ENCODE peak calls at places on chromosomes 6 and 20, in four cellular contexts. L, H, U and B are unnamed samples. For H3K9me3, the result is how much of the 10 kb centered on the place peaks cover.

GRCh38 chr6:30258204-30258603 is 45.0 kb upstream of the TRIM26 start:
- DNase-seq in L (no peak), U (no peak), H (no peak), B (no peak)

GRCh38 chr6:46927066-46927465 is 5.3 kb upstream of the ADGRF5 start:
- DNase-seq in U (no peak), L (no peak), H (no peak), B (no peak)

GRCh38 chr6:132202569-132202968 is 198.7 kb downstream of the MOXD1 start:
- DNase-seq in H (no peak), U (no peak), L (no peak), B (no peak)

GRCh38 chr6:1327630-1328029 is 15.7 kb downstream of the FOXQ1 start:
- DNase-seq in L (no peak), H (no peak), U (no peak), B (no peak)

GRCh38 chr6:87968435-87969278 is 79.0 kb upstream of the SPACA1 start:
- DNase-seq in L (no peak), H (no peak), U (peak), B (peak)

GRCh38 chr6:157995458-157995857 is 13.8 kb downstream of the SYNJ2 start:
- DNase-seq in H (no peak), U (no peak), L (peak), B (no peak)

GRCh38 chr6:119484598-119484997 is 135.0 kb upstream of the MAN1A1 start:
- DNase-seq in L (no peak), H (no peak), U (no peak), B (no peak)

GRCh38 chr20:46255440-46256104 is 52.7 kb downstream of the CDH22 start:
- DNase-seq in H (no peak), U (no peak), L (peak), B (peak)

GRCh38 chr6:111743318-111743717 is 129.9 kb downstream of the FYN start:
- DNase-seq in L (no peak), U (no peak), H (no peak), B (no peak)

GRCh38 chr20:31695849-31696804 is 26.5 kb downstream of the BCL2L1 start:
- DNase-seq in L (peak), H (no peak), U (peak), B (no peak)

GRCh38 chr6:133814797-133815196 is 74.1 kb upstream of the TCF21 start:
- DNase-seq in H (no peak), L (no peak), U (no peak), B (no peak)

GRCh38 chr6:37038297-37039198 is 33.1 kb downstream of the FGD2 start:
- DNase-seq in L (peak), U (no peak), H (no peak), B (peak)

GRCh38 chr20:51095755-51096509 is 73.0 kb upstream of the KCNG1 start:
- DNase-seq in L (no peak), H (no peak), U (no peak), B (no peak)

GRCh38 chr6:33201147-33201545 is 479 bp downstream of the SLC39A7 start:
- DNase-seq in U (no peak), H (no peak), L (no peak), B (no peak)

GRCh38 chr20:45592574-45593189 is 13.6 kb upstream of the WFDC8 start:
- DNase-seq in L (no peak), H (no peak), U (peak), B (no peak)

GRCh38 chr20:54995553-54995952 is 520.2 kb downstream of the DOK5 start:
- DNase-seq in L (no peak), U (no peak), H (no peak), B (no peak)

GRCh38 chr20:50980851-50981713 is 22.5 kb downstream of the MOCS3 start:
- DNase-seq in L (peak), H (no peak), U (peak), B (no peak)

GRCh38 chr6:14932485-14933178 is 313.2 kb upstream of the JARID2 start:
- DNase-seq in H (no peak), U (no peak), L (no peak), B (no peak)

GRCh38 chr6:54846243-54846856 is at the start of gene FAM83B:
- DNase-seq in U (no peak), H (no peak), L (no peak), B (peak)

GRCh38 chr6:36979343-36979742 is 6.7 kb downstream of the MTCH1 start:
- DNase-seq in H (no peak), U (no peak), L (peak), B (peak)

GRCh38 chr6:109369724-109370123 is 12.5 kb downstream of the CD164 start:
- DNase-seq in U (no peak), H (no peak), L (no peak), B (no peak)

GRCh38 chr6:109370792-109371191 is 11.5 kb downstream of the CD164 start:
- DNase-seq in U (no peak), L (no peak), H (no peak), B (no peak)

GRCh38 chr6:109373333-109373732 is 8.9 kb downstream of the CD164 start:
- DNase-seq in L (no peak), H (no peak), U (no peak), B (no peak)

GRCh38 chr6:109372070-109372585 is 10.1 kb downstream of the CD164 start:
- DNase-seq in U (no peak), L (no peak), H (no peak), B (no peak)

GRCh38 chr6:109370336-109370735 is 11.9 kb downstream of the CD164 start:
- DNase-seq in L (no peak), U (no peak), H (no peak), B (no peak)
- H3K9me3 ChIP-seq in L (under half), U (under half), H (under half), B (under half)

GRCh38 chr20:52190437-52191131 is 995 bp downstream of the ZFP64 start:
- DNase-seq in H (no peak), L (peak), U (peak), B (no peak)

GRCh38 chr20:52193133-52193532 is 1.6 kb upstream of the ZFP64 start:
- DNase-seq in U (no peak), L (no peak), H (no peak), B (no peak)

GRCh38 chr20:52192296-52193007 is 873 bp upstream of the ZFP64 start:
- DNase-seq in U (peak), L (no peak), H (no peak), B (no peak)

GRCh38 chr20:52191132-52191435 is 495 bp downstream of the ZFP64 start:
- DNase-seq in L (peak), U (peak), H (no peak), B (peak)

DNA sequence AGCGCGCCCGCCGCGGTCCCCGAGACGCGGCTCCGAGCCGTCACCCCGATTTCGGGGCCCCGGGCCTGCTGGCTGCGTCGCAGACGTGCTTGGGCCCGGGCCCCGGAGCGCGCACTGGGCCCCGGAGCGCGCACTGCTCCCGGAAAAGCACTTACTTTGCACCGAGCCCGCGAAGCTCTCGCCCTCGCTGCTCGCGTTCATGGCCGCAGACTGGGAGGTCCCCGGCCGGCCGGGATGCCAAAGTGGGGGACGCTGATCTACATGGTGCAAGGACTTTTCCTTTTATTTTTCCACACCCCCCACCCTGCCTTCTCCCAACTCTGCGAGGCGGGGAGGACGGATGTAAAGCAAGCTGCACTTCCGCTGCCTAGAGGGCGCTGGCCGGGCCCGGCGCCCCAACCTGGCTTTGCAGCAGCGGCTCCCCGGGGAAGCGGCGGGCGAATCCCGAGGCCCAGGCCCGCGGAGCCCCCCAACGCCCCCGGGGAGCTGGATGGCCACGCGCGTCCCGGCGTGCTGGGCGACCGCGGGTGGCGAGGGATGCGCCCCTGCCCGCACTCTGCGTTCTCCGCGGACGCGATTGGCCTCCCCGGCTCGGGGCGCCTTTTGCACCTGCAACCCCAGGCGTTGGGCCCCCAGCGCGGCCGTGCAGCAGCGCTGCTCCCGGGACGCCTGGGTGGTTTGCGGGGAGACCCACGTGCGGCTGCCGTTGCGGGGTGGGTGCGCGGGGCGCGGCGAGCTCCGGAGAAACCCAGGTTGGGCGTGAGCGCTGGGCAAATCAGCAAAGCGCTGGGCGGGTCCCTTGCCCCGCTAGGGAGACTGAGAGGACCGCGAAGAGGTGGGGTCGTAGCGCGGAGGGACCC is at the start of gene ZFP64:
- DNase-seq in U (peak), H (no peak), L (peak), B (peak)
- TF ChIP-seq CTCF in U (peak), H (peak), L (peak), B (peak)

DNA sequence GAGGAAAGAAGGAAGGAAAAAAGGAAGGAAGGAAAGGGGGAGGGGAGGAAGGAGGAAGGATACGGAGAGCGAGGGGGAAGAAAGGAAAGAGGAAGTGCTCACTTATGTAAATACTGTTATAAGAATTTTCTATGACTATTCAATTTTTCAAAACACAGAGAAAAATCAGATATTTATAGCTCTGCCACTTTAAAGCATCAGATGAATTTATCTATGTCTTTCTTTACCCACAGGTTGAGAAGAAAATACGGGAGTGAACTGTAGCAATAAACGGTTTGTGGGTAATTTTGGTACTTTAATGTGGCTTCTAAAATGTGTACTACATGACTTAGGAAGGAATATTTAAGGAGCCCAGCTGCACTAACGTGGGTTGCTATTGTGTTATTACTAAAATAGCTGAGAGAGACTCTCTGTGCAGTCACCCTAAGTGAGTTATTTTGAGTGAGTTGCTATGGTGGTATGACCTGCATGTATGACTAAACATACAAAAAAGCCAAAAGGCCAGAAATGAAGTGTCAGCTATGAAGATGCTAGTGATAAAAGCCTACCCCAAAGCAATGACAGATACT is 225.5 kb downstream of the SOD2 start:
- DNase-seq in U (no peak), L (no peak), H (no peak), B (no peak)
- H3K4me3 ChIP-seq in U (no peak), L (no peak), H (no peak), B (no peak)

DNA sequence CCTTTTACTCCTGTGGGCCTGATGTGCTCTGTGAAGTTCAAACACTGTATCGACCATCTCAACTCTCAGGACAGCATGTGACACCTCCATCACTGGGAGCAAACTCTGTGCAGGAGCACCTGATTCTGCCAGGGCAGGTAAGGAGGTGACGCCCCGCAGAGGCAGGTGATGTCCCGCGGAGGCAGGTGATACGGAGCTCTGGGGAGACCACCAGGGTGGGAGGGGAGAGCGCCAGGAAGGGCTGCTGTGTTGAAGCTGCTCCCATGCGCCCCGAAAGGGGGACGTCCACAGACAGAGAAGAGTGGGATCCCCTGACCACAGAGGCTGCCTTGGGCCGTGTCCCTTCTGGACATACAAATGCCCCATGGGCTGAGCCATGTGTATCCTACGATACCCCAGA is 58.3 kb downstream of the DACT2 start:
- DNase-seq in U (no peak), H (no peak), L (no peak), B (no peak)
- H3K9me3 ChIP-seq in U (under half), H (under half), L (under half), B (under half)

GRCh38 chr6:139373154-139373927 is 1.1 kb downstream of the CITED2 start:
- DNase-seq in U (peak), L (peak), H (peak), B (peak)
- TF ChIP-seq CTCF in U (peak), L (no peak), H (peak), B (no peak)

DNA sequence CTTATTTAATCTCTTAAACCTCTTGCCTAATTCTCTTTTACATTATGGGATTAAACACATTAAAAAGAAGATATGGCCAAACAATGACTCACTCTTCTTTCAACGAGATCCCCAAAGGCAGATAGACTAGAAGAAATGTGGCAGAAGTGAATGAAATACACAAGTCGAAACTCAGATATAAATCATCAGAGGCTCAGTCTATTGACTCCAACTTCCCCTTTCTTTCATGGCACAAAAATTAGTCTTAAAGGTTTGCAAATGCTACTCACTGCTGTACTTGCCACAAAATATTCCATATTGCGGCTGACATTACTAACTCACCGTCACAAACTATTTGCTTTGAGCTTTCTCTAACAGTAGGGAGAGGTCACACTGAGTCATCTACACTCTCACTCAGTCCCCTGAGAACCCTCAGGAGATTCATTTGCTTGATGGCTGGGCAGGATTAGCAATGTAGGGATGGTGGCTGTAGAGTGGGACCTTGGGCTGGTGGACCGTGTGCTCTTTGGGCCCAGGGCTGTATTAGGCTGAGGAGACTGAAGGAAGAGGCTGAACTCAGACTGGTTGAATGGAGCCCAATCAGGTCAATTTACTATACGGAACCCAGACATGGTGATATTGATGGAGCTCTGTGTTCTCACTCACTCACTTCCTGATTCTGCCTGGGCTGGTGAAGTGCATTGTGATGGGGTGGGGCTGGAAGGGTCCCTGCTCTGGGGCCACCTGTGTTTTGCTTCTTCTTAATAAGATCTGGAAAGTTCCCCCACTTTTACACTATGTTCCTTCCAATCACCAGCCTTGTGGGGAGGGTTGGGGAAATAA is 42.8 kb upstream of the UBR2 start:
- DNase-seq in L (no peak), U (no peak), H (no peak), B (no peak)
- H3K4me3 ChIP-seq in L (no peak), U (no peak), H (no peak), B (no peak)

GRCh38 chr20:5168582-5169396 is 42.0 kb downstream of the CDS2 start:
- DNase-seq in U (no peak), L (no peak), H (no peak), B (peak)
- H3K9me3 ChIP-seq in U (under half), L (under half), H (under half), B (under half)

GRCh38 chr20:64155258-64156135 is 8.8 kb upstream of the MYT1 start:
- DNase-seq in U (no peak), H (no peak), L (no peak), B (peak)
- TF ChIP-seq CTCF in U (no peak), H (no peak), L (no peak), B (no peak)